ENCODE peak calls at places on chromosomes 2 and 18, in eight cellular contexts. One of them, this sample, is unnamed.

GRCh38 chr2:96157649-96158553 is 12.7 kb upstream of the DUSP2 start:
- DNase-seq in NCI-H69: no peak
- DNase-seq in PC-3: no peak
- DNase-seq in adrenal gland: no peak
- DNase-seq in NCI-H2107: no peak
- DNase-seq in fibroblast of lung: peak; percentile 17
- DNase-seq in GDM1: no peak
- DNase-seq in body of pancreas: no peak
- DNase-seq in this sample: no peak

GRCh38 chr18:26327062-26327461 is 100.8 kb downstream of the TAF4B start:
- DNase-seq in fibroblast of lung: peak; percentile 3
- DNase-seq in NCI-H2107: no peak
- DNase-seq in NCI-H69: no peak
- DNase-seq in body of pancreas: no peak
- DNase-seq in adrenal gland: no peak
- DNase-seq in GDM1: no peak
- DNase-seq in PC-3: peak; percentile 40
- DNase-seq in this sample: peak; percentile 40

GRCh38 chr18:75839041-75839440 is 411.5 kb upstream of the SMIM21 start:
- DNase-seq in PC-3: no peak
- DNase-seq in NCI-H69: no peak
- DNase-seq in GDM1: no peak
- DNase-seq in NCI-H2107: no peak
- DNase-seq in body of pancreas: no peak
- DNase-seq in adrenal gland: no peak
- DNase-seq in fibroblast of lung: no peak
- DNase-seq in this sample: no peak

GRCh38 chr2:132517386-132517785 is 100.8 kb downstream of the GPR39 start:
- DNase-seq in adrenal gland: no peak
- DNase-seq in NCI-H69: no peak
- DNase-seq in NCI-H2107: no peak
- DNase-seq in PC-3: no peak
- DNase-seq in GDM1: no peak
- DNase-seq in fibroblast of lung: peak; percentile 9
- DNase-seq in body of pancreas: no peak
- DNase-seq in this sample: peak; percentile 54

GRCh38 chr2:51782874-51783765 is 751.2 kb upstream of the NRXN1 start:
- DNase-seq in fibroblast of lung: peak; percentile 58
- DNase-seq in PC-3: peak; percentile 74
- DNase-seq in GDM1: no peak
- DNase-seq in NCI-H69: peak; percentile 48
- DNase-seq in NCI-H2107: no peak
- DNase-seq in adrenal gland: no peak
- DNase-seq in body of pancreas: no peak
- DNase-seq in this sample: no peak

GRCh38 chr2:7692657-7693161 is 775.5 kb downstream of the RNF144A start:
- DNase-seq in PC-3: peak; percentile 60
- DNase-seq in body of pancreas: no peak
- DNase-seq in GDM1: no peak
- DNase-seq in fibroblast of lung: peak; percentile 88
- DNase-seq in NCI-H69: peak; percentile 57
- DNase-seq in adrenal gland: no peak
- DNase-seq in NCI-H2107: no peak
- DNase-seq in this sample: peak; percentile 37

GRCh38 chr2:23574919-23575654 is 190.1 kb downstream of the KLHL29 start:
- DNase-seq in PC-3: no peak
- DNase-seq in NCI-H2107: no peak
- DNase-seq in NCI-H69: no peak
- DNase-seq in GDM1: no peak
- DNase-seq in adrenal gland: no peak
- DNase-seq in fibroblast of lung: no peak
- DNase-seq in body of pancreas: no peak
- DNase-seq in this sample: no peak

GRCh38 chr18:22703883-22704626 is 229.1 kb upstream of the RBBP8 start:
- DNase-seq in NCI-H69: peak; percentile 74
- DNase-seq in fibroblast of lung: peak; percentile 56
- DNase-seq in body of pancreas: peak; percentile 30
- DNase-seq in PC-3: peak; percentile 70
- DNase-seq in adrenal gland: no peak
- DNase-seq in GDM1: no peak
- DNase-seq in NCI-H2107: no peak
- DNase-seq in this sample: peak; percentile 62

GRCh38 chr18:7417742-7418141 is 149.4 kb upstream of the PTPRM start:
- DNase-seq in adrenal gland: no peak
- DNase-seq in NCI-H69: no peak
- DNase-seq in fibroblast of lung: peak; percentile 59
- DNase-seq in body of pancreas: no peak
- DNase-seq in NCI-H2107: no peak
- DNase-seq in GDM1: no peak
- DNase-seq in PC-3: peak; percentile 91
- DNase-seq in this sample: peak; percentile 75

GRCh38 chr2:238863231-238863630 is 15.3 kb downstream of the TWIST2 start:
- DNase-seq in PC-3: no peak
- DNase-seq in GDM1: no peak
- DNase-seq in body of pancreas: no peak
- DNase-seq in NCI-H69: no peak
- DNase-seq in fibroblast of lung: no peak
- DNase-seq in adrenal gland: no peak
- DNase-seq in NCI-H2107: no peak
- DNase-seq in this sample: peak; percentile 63

GRCh38 chr18:59311631-59312030 is 6.8 kb downstream of the CPLX4 start:
- DNase-seq in NCI-H69: no peak
- DNase-seq in body of pancreas: no peak
- DNase-seq in fibroblast of lung: peak; percentile 16
- DNase-seq in NCI-H2107: no peak
- DNase-seq in adrenal gland: no peak
- DNase-seq in GDM1: no peak
- DNase-seq in PC-3: peak; percentile 58
- DNase-seq in this sample: peak; percentile 75

GRCh38 chr2:40512246-40512645 is 60.4 kb upstream of the SLC8A1 start:
- DNase-seq in NCI-H69: no peak
- DNase-seq in body of pancreas: no peak
- DNase-seq in NCI-H2107: no peak
- DNase-seq in adrenal gland: no peak
- DNase-seq in PC-3: no peak
- DNase-seq in GDM1: no peak
- DNase-seq in fibroblast of lung: no peak
- DNase-seq in this sample: no peak

GRCh38 chr2:216736326-216736725 is 41.0 kb upstream of the IGFBP5 start:
- DNase-seq in GDM1: no peak
- DNase-seq in PC-3: no peak
- DNase-seq in NCI-H69: no peak
- DNase-seq in adrenal gland: no peak
- DNase-seq in body of pancreas: no peak
- DNase-seq in fibroblast of lung: no peak
- DNase-seq in NCI-H2107: no peak
- DNase-seq in this sample: no peak

GRCh38 chr2:74513605-74514367 is 464 bp upstream of the TLX2 start:
- DNase-seq in fibroblast of lung: no peak
- DNase-seq in PC-3: peak; percentile 49
- DNase-seq in NCI-H2107: no peak
- DNase-seq in body of pancreas: no peak
- DNase-seq in NCI-H69: peak; percentile 17
- DNase-seq in adrenal gland: no peak
- DNase-seq in GDM1: no peak
- DNase-seq in this sample: no peak

GRCh38 chr2:182377467-182377866 is 49.4 kb downstream of the PDE1A start:
- DNase-seq in PC-3: peak; percentile 22
- DNase-seq in body of pancreas: no peak
- DNase-seq in NCI-H2107: no peak
- DNase-seq in GDM1: no peak
- DNase-seq in adrenal gland: no peak
- DNase-seq in fibroblast of lung: no peak
- DNase-seq in NCI-H69: no peak
- DNase-seq in this sample: no peak

GRCh38 chr2:216388046-216388884 is 16.0 kb upstream of the MARCHF4 start:
- DNase-seq in NCI-H2107: no peak
- DNase-seq in fibroblast of lung: no peak
- DNase-seq in adrenal gland: no peak
- DNase-seq in PC-3: no peak
- DNase-seq in GDM1: no peak
- DNase-seq in body of pancreas: no peak
- DNase-seq in NCI-H69: peak; percentile 12
- DNase-seq in this sample: no peak

GRCh38 chr18:2147866-2148265 is 423.4 kb downstream of the METTL4 start:
- DNase-seq in GDM1: no peak
- DNase-seq in body of pancreas: peak; percentile 5
- DNase-seq in fibroblast of lung: peak; percentile 80
- DNase-seq in PC-3: peak; percentile 65
- DNase-seq in NCI-H69: peak; percentile 52
- DNase-seq in NCI-H2107: no peak
- DNase-seq in adrenal gland: no peak
- DNase-seq in this sample: peak; percentile 9